ENCODE peak calls at places on chromosomes 5 and 9, in seven cellular contexts. One of them, this sample, is unnamed.

GRCh38 chr5:135511858-135512257 is 23.9 kb downstream of the NEUROG1 start:
- DNase-seq in K562: no peak
- DNase-seq in adrenal gland: no peak
- DNase-seq in HCT116: no peak
- DNase-seq in uterus: no peak
- DNase-seq in Peyer's patch: no peak
- DNase-seq in suprapubic skin: no peak
- DNase-seq in this sample: no peak

GRCh38 chr5:122053181-122054109 is 24.6 kb downstream of the LOX start:
- DNase-seq in HCT116: no peak
- DNase-seq in suprapubic skin: no peak
- DNase-seq in Peyer's patch: no peak
- DNase-seq in K562: no peak
- DNase-seq in uterus: peak; percentile 31
- DNase-seq in adrenal gland: no peak
- DNase-seq in this sample: no peak

GRCh38 chr5:161305601-161306000 is 240.9 kb downstream of the GABRB2 start:
- DNase-seq in suprapubic skin: no peak
- DNase-seq in uterus: no peak
- DNase-seq in HCT116: no peak
- DNase-seq in K562: no peak
- DNase-seq in Peyer's patch: no peak
- DNase-seq in adrenal gland: no peak
- DNase-seq in this sample: no peak

GRCh38 chr5:108258001-108258400 is 123.9 kb downstream of the FBXL17 start:
- DNase-seq in HCT116: no peak
- DNase-seq in K562: no peak
- DNase-seq in uterus: no peak
- DNase-seq in suprapubic skin: no peak
- DNase-seq in adrenal gland: no peak
- DNase-seq in Peyer's patch: no peak
- DNase-seq in this sample: no peak

GRCh38 chr9:123318961-123319421 is 37.0 kb upstream of the CRB2 start:
- DNase-seq in adrenal gland: no peak
- DNase-seq in suprapubic skin: no peak
- DNase-seq in HCT116: no peak
- DNase-seq in K562: no peak
- DNase-seq in uterus: peak; percentile 29
- DNase-seq in Peyer's patch: peak; percentile 34
- DNase-seq in this sample: no peak

GRCh38 chr9:14096182-14096922 is 217.6 kb downstream of the NFIB start:
- DNase-seq in Peyer's patch: no peak
- DNase-seq in adrenal gland: no peak
- DNase-seq in K562: no peak
- DNase-seq in uterus: peak; percentile 36
- DNase-seq in suprapubic skin: no peak
- DNase-seq in HCT116: no peak
- DNase-seq in this sample: no peak

GRCh38 chr5:73344835-73345234 is 103.7 kb downstream of the FOXD1 start:
- DNase-seq in K562: no peak
- DNase-seq in Peyer's patch: no peak
- DNase-seq in uterus: no peak
- DNase-seq in adrenal gland: no peak
- DNase-seq in HCT116: no peak
- DNase-seq in suprapubic skin: no peak
- DNase-seq in this sample: no peak

GRCh38 chr5:68500828-68501227 is 285.3 kb downstream of the PIK3R1 start:
- DNase-seq in suprapubic skin: no peak
- DNase-seq in uterus: no peak
- DNase-seq in adrenal gland: no peak
- DNase-seq in HCT116: no peak
- DNase-seq in K562: no peak
- DNase-seq in Peyer's patch: no peak
- DNase-seq in this sample: no peak

GRCh38 chr9:119365291-119366027 is 3.8 kb downstream of the BRINP1 start:
- DNase-seq in HCT116: no peak
- DNase-seq in uterus: no peak
- DNase-seq in adrenal gland: peak; percentile 74
- DNase-seq in K562: peak; percentile 6
- DNase-seq in suprapubic skin: no peak
- DNase-seq in Peyer's patch: no peak
- DNase-seq in this sample: no peak

GRCh38 chr5:53557386-53557785 is 3.1 kb upstream of the NDUFS4 start:
- DNase-seq in K562: no peak
- DNase-seq in HCT116: no peak
- DNase-seq in Peyer's patch: no peak
- DNase-seq in suprapubic skin: no peak
- DNase-seq in adrenal gland: no peak
- DNase-seq in uterus: no peak
- DNase-seq in this sample: no peak

GRCh38 chr9:2622361-2623045 is 916 bp downstream of the VLDLR start:
- DNase-seq in suprapubic skin: peak; percentile 79
- DNase-seq in adrenal gland: no peak
- DNase-seq in HCT116: no peak
- DNase-seq in Peyer's patch: peak; percentile 54
- DNase-seq in K562: no peak
- DNase-seq in uterus: peak; percentile 18
- DNase-seq in this sample: no peak

GRCh38 chr5:135739383-135739961 is 95.0 kb upstream of the SLC25A48 start:
- DNase-seq in HCT116: no peak
- DNase-seq in adrenal gland: peak; percentile 35
- DNase-seq in suprapubic skin: peak; percentile 65
- DNase-seq in Peyer's patch: no peak
- DNase-seq in uterus: no peak
- DNase-seq in K562: no peak
- DNase-seq in this sample: no peak

GRCh38 chr9:122076773-122077172 is 16.3 kb downstream of the TTLL11 start:
- DNase-seq in adrenal gland: no peak
- DNase-seq in suprapubic skin: no peak
- DNase-seq in uterus: no peak
- DNase-seq in Peyer's patch: no peak
- DNase-seq in HCT116: no peak
- DNase-seq in K562: no peak
- DNase-seq in this sample: no peak
- TF ChIP-seq POLR2A in adrenal gland: no peak
- TF ChIP-seq POLR2A in suprapubic skin: no peak
- TF ChIP-seq POLR2A in uterus: no peak
- TF ChIP-seq POLR2A in Peyer's patch: no peak
- TF ChIP-seq POLR2A in HCT116: no peak
- TF ChIP-seq POLR2A in K562: no peak
- TF ChIP-seq POLR2A in this sample: no peak

GRCh38 chr9:121963542-121963995 is 129.5 kb downstream of the TTLL11 start:
- DNase-seq in adrenal gland: no peak
- DNase-seq in uterus: no peak
- DNase-seq in HCT116: no peak
- DNase-seq in suprapubic skin: no peak
- DNase-seq in Peyer's patch: no peak
- DNase-seq in K562: no peak
- DNase-seq in this sample: no peak
- H3K27ac ChIP-seq in adrenal gland: no peak overlapping the region
- H3K27ac ChIP-seq in uterus: no peak overlapping the region
- H3K27ac ChIP-seq in HCT116: no peak overlapping the region
- H3K27ac ChIP-seq in suprapubic skin: no peak overlapping the region
- H3K27ac ChIP-seq in Peyer's patch: no peak overlapping the region
- H3K27ac ChIP-seq in K562: no peak overlapping the region
- H3K27ac ChIP-seq in this sample: no peak overlapping the region

GRCh38 chr5:91381774-91382492 is 1.2 kb downstream of the ARRDC3 start:
- DNase-seq in Peyer's patch: no peak
- DNase-seq in adrenal gland: peak; percentile 89
- DNase-seq in uterus: peak; percentile 73
- DNase-seq in K562: peak; percentile 72
- DNase-seq in HCT116: peak; percentile 63
- DNase-seq in suprapubic skin: peak; percentile 82
- DNase-seq in this sample: peak; percentile 76
- TF ChIP-seq POLR2A in Peyer's patch: no peak
- TF ChIP-seq POLR2A in adrenal gland: peak; percentile 54
- TF ChIP-seq POLR2A in uterus: no peak
- TF ChIP-seq POLR2A in K562: no peak
- TF ChIP-seq POLR2A in HCT116: no peak
- TF ChIP-seq POLR2A in suprapubic skin: no peak
- TF ChIP-seq POLR2A in this sample: peak; percentile 19

DNA sequence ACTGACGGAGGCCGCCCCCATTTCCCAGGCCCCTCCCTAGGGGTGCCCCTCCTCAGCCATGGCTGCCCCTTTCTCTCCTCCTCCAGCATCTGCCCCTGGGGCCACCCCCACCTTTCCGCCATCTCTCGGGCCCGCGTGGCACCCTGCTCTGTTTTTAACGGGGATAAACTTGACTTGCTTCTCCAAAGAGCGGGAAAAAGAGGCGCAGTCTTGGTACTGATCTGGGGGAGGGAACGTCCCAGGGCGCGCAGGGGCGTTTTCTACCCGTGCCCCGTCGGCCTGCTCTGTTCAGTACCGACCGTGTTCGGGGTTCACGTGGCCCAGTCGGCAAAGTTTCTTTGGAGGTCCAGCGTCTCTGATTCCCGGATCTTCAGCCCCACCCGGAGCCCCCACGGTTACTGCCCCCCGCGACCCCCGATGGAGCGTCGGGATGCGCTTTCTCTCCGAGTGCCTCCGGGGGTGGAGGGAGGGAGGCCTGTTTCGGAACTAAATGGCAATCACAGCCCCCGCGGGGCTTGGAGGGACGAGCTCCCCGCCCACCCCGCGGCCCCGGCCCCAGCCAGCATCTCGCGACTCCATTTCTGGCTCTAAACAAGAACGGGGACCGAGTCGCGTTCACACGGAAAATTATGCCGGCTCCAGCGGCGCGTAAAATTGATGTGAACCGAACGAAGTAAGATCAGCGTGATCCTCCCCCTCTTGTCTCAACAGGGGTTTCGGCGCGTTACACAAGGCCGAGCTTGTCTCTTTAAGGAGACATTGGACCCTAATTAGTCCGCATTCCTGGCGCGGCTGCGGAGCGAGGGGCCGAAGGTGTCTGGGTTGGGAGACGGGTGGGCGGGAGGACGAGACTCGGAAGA is 1.1 kb upstream of the TLE4 start:
- DNase-seq in K562: peak; percentile 7
- DNase-seq in adrenal gland: peak; percentile 60
- DNase-seq in HCT116: no peak
- DNase-seq in Peyer's patch: peak; percentile 57
- DNase-seq in uterus: peak; percentile 41
- DNase-seq in suprapubic skin: peak; percentile 77
- DNase-seq in this sample: peak; percentile 58
- H3K27ac ChIP-seq in K562: peak overlapping the region; percentile 51
- H3K27ac ChIP-seq in adrenal gland: peak overlapping the region; percentile 29
- H3K27ac ChIP-seq in HCT116: no peak overlapping the region
- H3K27ac ChIP-seq in Peyer's patch: peak overlapping the region; percentile 85
- H3K27ac ChIP-seq in uterus: peak overlapping the region; percentile 83
- H3K27ac ChIP-seq in suprapubic skin: peak overlapping the region; percentile 65
- H3K27ac ChIP-seq in this sample: peak overlapping the region; percentile 87

GRCh38 chr5:61290815-61291214 is 41.2 kb upstream of the ZSWIM6 start:
- DNase-seq in HCT116: no peak
- DNase-seq in suprapubic skin: no peak
- DNase-seq in Peyer's patch: no peak
- DNase-seq in adrenal gland: peak; percentile 58
- DNase-seq in K562: no peak
- DNase-seq in uterus: no peak
- DNase-seq in this sample: no peak
- TF ChIP-seq POLR2A in HCT116: no peak
- TF ChIP-seq POLR2A in suprapubic skin: no peak
- TF ChIP-seq POLR2A in Peyer's patch: no peak
- TF ChIP-seq POLR2A in adrenal gland: no peak
- TF ChIP-seq POLR2A in K562: no peak
- TF ChIP-seq POLR2A in uterus: no peak
- TF ChIP-seq POLR2A in this sample: no peak

GRCh38 chr9:99731950-99732349 is 89.7 kb upstream of the NR4A3 start:
- DNase-seq in suprapubic skin: no peak
- DNase-seq in Peyer's patch: no peak
- DNase-seq in uterus: no peak
- DNase-seq in adrenal gland: no peak
- DNase-seq in K562: no peak
- DNase-seq in HCT116: no peak
- DNase-seq in this sample: no peak

GRCh38 chr9:99737649-99738048 is 84.0 kb upstream of the NR4A3 start:
- DNase-seq in uterus: no peak
- DNase-seq in suprapubic skin: no peak
- DNase-seq in HCT116: no peak
- DNase-seq in adrenal gland: no peak
- DNase-seq in K562: no peak
- DNase-seq in Peyer's patch: no peak
- DNase-seq in this sample: no peak

GRCh38 chr9:99732715-99733114 is 89.0 kb upstream of the NR4A3 start:
- DNase-seq in K562: no peak
- DNase-seq in suprapubic skin: no peak
- DNase-seq in HCT116: no peak
- DNase-seq in uterus: no peak
- DNase-seq in adrenal gland: no peak
- DNase-seq in Peyer's patch: no peak
- DNase-seq in this sample: no peak

DNA sequence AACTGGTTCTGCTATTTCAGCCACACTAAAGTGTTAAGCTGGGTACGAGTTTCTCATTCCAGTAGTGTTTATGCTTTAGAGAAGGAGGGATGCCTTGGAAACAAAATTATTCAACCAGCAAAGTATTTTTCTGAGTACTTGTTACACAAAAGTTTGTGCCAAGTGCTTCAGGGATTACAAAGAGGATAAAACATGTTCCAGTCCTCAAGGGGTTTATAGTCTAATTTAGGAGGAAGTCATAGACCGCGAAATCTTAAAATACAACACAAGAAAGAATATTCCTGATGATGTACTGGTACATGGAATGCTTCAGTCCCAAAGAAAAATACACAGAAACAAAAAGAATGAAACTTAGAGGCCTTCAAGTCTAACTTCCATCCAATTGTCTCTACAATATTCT is 85.4 kb upstream of the NR4A3 start:
- DNase-seq in adrenal gland: no peak
- DNase-seq in K562: no peak
- DNase-seq in uterus: no peak
- DNase-seq in HCT116: no peak
- DNase-seq in Peyer's patch: no peak
- DNase-seq in suprapubic skin: no peak
- DNase-seq in this sample: no peak
- H3K27ac ChIP-seq in adrenal gland: no peak overlapping the region
- H3K27ac ChIP-seq in K562: no peak overlapping the region
- H3K27ac ChIP-seq in uterus: no peak overlapping the region
- H3K27ac ChIP-seq in HCT116: no peak overlapping the region
- H3K27ac ChIP-seq in Peyer's patch: no peak overlapping the region
- H3K27ac ChIP-seq in suprapubic skin: no peak overlapping the region
- H3K27ac ChIP-seq in this sample: no peak overlapping the region

GRCh38 chr9:78940121-78940855 is 631.5 kb upstream of the TLE4 start:
- DNase-seq in K562: no peak
- DNase-seq in suprapubic skin: no peak
- DNase-seq in Peyer's patch: no peak
- DNase-seq in adrenal gland: no peak
- DNase-seq in HCT116: no peak
- DNase-seq in uterus: no peak
- DNase-seq in this sample: no peak

GRCh38 chr9:78932849-78933627 is 636.1 kb downstream of the PSAT1 start:
- DNase-seq in uterus: no peak
- DNase-seq in Peyer's patch: no peak
- DNase-seq in K562: no peak
- DNase-seq in adrenal gland: no peak
- DNase-seq in suprapubic skin: no peak
- DNase-seq in HCT116: no peak
- DNase-seq in this sample: no peak

GRCh38 chr9:78938821-78939220 is 632.9 kb upstream of the TLE4 start:
- DNase-seq in suprapubic skin: no peak
- DNase-seq in adrenal gland: no peak
- DNase-seq in uterus: no peak
- DNase-seq in Peyer's patch: no peak
- DNase-seq in HCT116: no peak
- DNase-seq in K562: no peak
- DNase-seq in this sample: no peak

GRCh38 chr9:78930281-78930680 is 633.4 kb downstream of the PSAT1 start:
- DNase-seq in adrenal gland: no peak
- DNase-seq in Peyer's patch: no peak
- DNase-seq in uterus: no peak
- DNase-seq in K562: no peak
- DNase-seq in suprapubic skin: no peak
- DNase-seq in HCT116: no peak
- DNase-seq in this sample: no peak

GRCh38 chr9:78934880-78935279 is 636.9 kb upstream of the TLE4 start:
- DNase-seq in adrenal gland: no peak
- DNase-seq in suprapubic skin: no peak
- DNase-seq in HCT116: no peak
- DNase-seq in K562: no peak
- DNase-seq in Peyer's patch: no peak
- DNase-seq in uterus: no peak
- DNase-seq in this sample: no peak
- TF ChIP-seq POLR2A in adrenal gland: no peak
- TF ChIP-seq POLR2A in suprapubic skin: no peak
- TF ChIP-seq POLR2A in HCT116: no peak
- TF ChIP-seq POLR2A in K562: no peak
- TF ChIP-seq POLR2A in Peyer's patch: no peak
- TF ChIP-seq POLR2A in uterus: no peak
- TF ChIP-seq POLR2A in this sample: no peak

This sample was measured in breast epithelium.